ENCODE peak calls at places on chromosomes 12 and 14, in five cellular contexts. N, L, F, K and X are unnamed samples.

GRCh38 chr12:69523433-69524330 is 53.5 kb downstream of the FRS2 start:
- DNase-seq in N (no peak), L (no peak), F (no peak), K (no peak), X (no peak)

GRCh38 chr12:59078027-59078426 is 157.7 kb upstream of the LRIG3 start:
- DNase-seq in N (no peak), L (no peak), F (no peak), K (no peak), X (no peak)

GRCh38 chr12:19198272-19198671 is 68.7 kb downstream of the PLEKHA5 start:
- DNase-seq in N (no peak), L (no peak), F (no peak), K (no peak), X (no peak)

GRCh38 chr14:69073925-69074324 is 79.0 kb downstream of the DCAF5 start:
- DNase-seq in N (no peak), L (no peak), F (no peak), K (no peak), X (no peak)

GRCh38 chr12:1332327-1332726 is 262.1 kb downstream of the FBXL14 start:
- DNase-seq in N (no peak), L (no peak), F (no peak), K (no peak), X (no peak)

GRCh38 chr14:70721542-70721941 is 79.8 kb downstream of the TTC9 start:
- DNase-seq in N (no peak), L (no peak), F (no peak), K (no peak), X (no peak)

GRCh38 chr12:57525615-57526383 is 3.2 kb downstream of the MBD6 start:
- DNase-seq in N (no peak), L (no peak), F (no peak), K (no peak), X (no peak)

GRCh38 chr12:110050927-110051326 is 2.6 kb upstream of the C12orf76 start:
- DNase-seq in N (no peak), L (no peak), F (no peak), K (peak), X (no peak)

GRCh38 chr12:106282457-106283097 is 20.0 kb upstream of the TCP11L2 start:
- DNase-seq in N (no peak), L (peak), F (peak), K (peak), X (peak)

GRCh38 chr14:94659953-94660946 is 48.1 kb downstream of the SERPINA3 start:
- DNase-seq in N (no peak), L (no peak), F (no peak), K (no peak), X (no peak)

GRCh38 chr14:77579065-77579464 is 37.4 kb downstream of the SPTLC2 start:
- DNase-seq in N (no peak), L (no peak), F (no peak), K (no peak), X (no peak)

GRCh38 chr12:132030367-132031038 is 80.8 kb downstream of the EP400 start:
- DNase-seq in N (peak), L (no peak), F (no peak), K (no peak), X (no peak)

GRCh38 chr12:64595863-64596793 is 14.2 kb upstream of the RASSF3 start:
- DNase-seq in N (no peak), L (no peak), F (no peak), K (no peak), X (no peak)

GRCh38 chr12:87085286-87085685 is 829.1 kb upstream of the MGAT4C start:
- DNase-seq in N (no peak), L (no peak), F (no peak), K (no peak), X (no peak)

GRCh38 chr12:64931981-64932380 is 107.5 kb downstream of the TBC1D30 start:
- DNase-seq in N (no peak), L (no peak), F (no peak), K (no peak), X (no peak)

GRCh38 chr14:32193532-32193931 is 8.3 kb upstream of the RNU6-7 start:
- DNase-seq in N (no peak), L (no peak), F (no peak), K (no peak), X (no peak)

GRCh38 chr12:120993496-120993895 is 15.2 kb downstream of the HNF1A start:
- DNase-seq in N (no peak), L (no peak), F (no peak), K (no peak), X (no peak)

GRCh38 chr14:42944284-42944683 is 1337.6 kb downstream of the LRFN5 start:
- DNase-seq in N (no peak), L (no peak), F (no peak), K (no peak), X (no peak)

GRCh38 chr12:40474630-40475029 is 217.6 kb upstream of the CNTN1 start:
- DNase-seq in N (no peak), L (no peak), F (no peak), K (no peak), X (no peak)

GRCh38 chr14:68810173-68811153 is 17.6 kb upstream of the ZFP36L1 start:
- DNase-seq in N (no peak), L (no peak), F (no peak), K (no peak), X (no peak)

GRCh38 chr12:39574785-39575497 is 44.7 kb downstream of the ABCD2 start:
- DNase-seq in N (no peak), L (no peak), F (no peak), K (no peak), X (no peak)

GRCh38 chr12:115763376-115763775 is 514.1 kb downstream of the MED13L start:
- DNase-seq in N (no peak), L (no peak), F (no peak), K (no peak), X (no peak)

GRCh38 chr12:96196781-96197180 is 2.6 kb downstream of the ELK3 start:
- DNase-seq in N (no peak), L (no peak), F (no peak), K (no peak), X (no peak)

GRCh38 chr12:18297883-18298282 is 36.6 kb downstream of the PIK3C2G start:
- DNase-seq in N (no peak), L (no peak), F (no peak), K (no peak), X (no peak)

GRCh38 chr14:101551729-101552595 is 9.3 kb upstream of the DIO3 start:
- DNase-seq in N (no peak), L (no peak), F (no peak), K (no peak), X (no peak)

GRCh38 chr12:89731614-89732013 is 23.0 kb upstream of the ATP2B1 start:
- DNase-seq in N (no peak), L (no peak), F (no peak), K (no peak), X (no peak)

GRCh38 chr12:23555180-23555784 is 394.2 kb downstream of the SOX5 start:
- DNase-seq in N (no peak), L (no peak), F (no peak), K (no peak), X (no peak)

GRCh38 chr14:97366400-97366799 is 569.2 kb downstream of the VRK1 start:
- DNase-seq in N (no peak), L (no peak), F (no peak), K (no peak), X (no peak)

GRCh38 chr12:115176741-115177400 is 492.9 kb upstream of the TBX3 start:
- DNase-seq in N (no peak), L (no peak), F (no peak), K (no peak), X (no peak)

GRCh38 chr14:79564371-79564770 is 646.9 kb downstream of the DIO2 start:
- DNase-seq in N (no peak), L (no peak), F (no peak), K (no peak), X (no peak)

GRCh38 chr12:28963554-28963953 is 185.5 kb upstream of the FAR2 start:
- DNase-seq in N (no peak), L (no peak), F (no peak), K (no peak), X (no peak)

GRCh38 chr12:113222730-113223531 is 1.7 kb downstream of the TPCN1 start:
- DNase-seq in N (peak), L (no peak), F (no peak), K (no peak), X (peak)

GRCh38 chr12:72974954-72975555 is 702.9 kb downstream of the TRHDE start:
- DNase-seq in N (no peak), L (no peak), F (no peak), K (no peak), X (no peak)

GRCh38 chr12:104410786-104411185 is 46.0 kb upstream of the CHST11 start:
- DNase-seq in N (no peak), L (no peak), F (no peak), K (no peak), X (no peak)

GRCh38 chr12:42237052-42237852 is 796 bp downstream of the YAF2 start:
- DNase-seq in N (peak), L (peak), F (peak), K (peak), X (peak)

GRCh38 chr14:72500234-72500838 is 393.6 kb downstream of the DPF3 start:
- DNase-seq in N (no peak), L (no peak), F (no peak), K (no peak), X (no peak)

GRCh38 chr14:35123388-35123703 is 994 bp downstream of the PRORP start:
- DNase-seq in N (no peak), L (no peak), F (no peak), K (no peak), X (no peak)